ENCODE peak calls at places on chromosomes 12 and 14, in five cellular contexts. U is mesendoderm, M is neural crest cell, G is mesothelial cell of epicardium, J is cardiac fibroblast. E is an unnamed sample.

GRCh38 chr12:67382206-67382871 is 113.2 kb downstream of the CAND1 start:
- DNase-seq in U (no peak), M (no peak), G (no peak), J (no peak), E (no peak)

GRCh38 chr14:36942522-36943245 is 229.7 kb downstream of the SLC25A21 start:
- DNase-seq in U (peak; percentile 8), M (no peak), G (no peak), J (no peak), E (no peak)

GRCh38 chr12:116635487-116635886 is 76.3 kb downstream of the MAP1LC3B2 start:
- DNase-seq in U (no peak), M (no peak), G (no peak), J (no peak), E (no peak)

GRCh38 chr14:50225067-50225973 is 6.1 kb downstream of the SOS2 start:
- DNase-seq in U (no peak), M (no peak), G (no peak), J (peak; percentile 89), E (no peak)

GRCh38 chr12:40331886-40332285 is 107.1 kb downstream of the LRRK2 start:
- DNase-seq in U (no peak), M (no peak), G (no peak), J (no peak), E (no peak)

GRCh38 chr14:69281450-69282169 is 21.7 kb downstream of the GALNT16 start:
- DNase-seq in U (no peak), M (no peak), G (no peak), J (no peak), E (no peak)

GRCh38 chr14:104387385-104388010 is 192.1 kb upstream of the C14orf180 start:
- DNase-seq in U (no peak), M (no peak), G (peak; percentile 36), J (no peak), E (no peak)

GRCh38 chr14:88095791-88096190 is 90.9 kb downstream of the GPR65 start:
- DNase-seq in U (no peak), M (no peak), G (no peak), J (no peak), E (no peak)

GRCh38 chr14:51859136-51859535 is 1.3 kb upstream of the GNG2 start:
- DNase-seq in U (peak; percentile 44), M (no peak), G (no peak), J (no peak), E (no peak)

GRCh38 chr14:52307870-52308269 is 6.2 kb upstream of the PTGER2 start:
- DNase-seq in U (no peak), M (no peak), G (no peak), J (no peak), E (no peak)

GRCh38 chr12:110744176-110744575 is 1.5 kb upstream of the PPP1CC start:
- DNase-seq in U (no peak), M (no peak), G (no peak), J (peak; percentile 58), E (no peak)

GRCh38 chr14:98177551-98177950 is 1094.4 kb downstream of the BCL11B start:
- DNase-seq in U (no peak), M (no peak), G (no peak), J (no peak), E (no peak)

GRCh38 chr14:33814010-33814409 is 136.9 kb downstream of the EGLN3 start:
- DNase-seq in U (no peak), M (no peak), G (no peak), J (no peak), E (no peak)

GRCh38 chr14:20400965-20401593 is 12.2 kb downstream of the TEP1 start:
- DNase-seq in U (peak; percentile 23), M (no peak), G (no peak), J (no peak), E (no peak)

GRCh38 chr12:3332190-3332589 is 158.8 kb upstream of the PRMT8 start:
- DNase-seq in U (no peak), M (no peak), G (no peak), J (no peak), E (no peak)

GRCh38 chr14:91352696-91353692 is 64.6 kb downstream of the CCDC88C start:
- DNase-seq in U (no peak), M (no peak), G (no peak), J (no peak), E (no peak)

GRCh38 chr12:97556201-97556824 is 93.7 kb downstream of the RMST start:
- DNase-seq in U (peak; percentile 92), M (no peak), G (no peak), J (peak; percentile 49), E (peak; percentile 28)

GRCh38 chr12:30823140-30823669 is 68.5 kb upstream of the CAPRIN2 start:
- DNase-seq in U (peak; percentile 70), M (peak; percentile 55), G (peak; percentile 53), J (peak; percentile 9), E (peak; percentile 70)

GRCh38 chr14:90302529-90303303 is 29.0 kb downstream of the NRDE2 start:
- DNase-seq in U (peak; percentile 49), M (no peak), G (no peak), J (peak; percentile 14), E (peak; percentile 27)